ENCODE peak calls at places on chromosomes 1 and 21, in ten cellular contexts. One of them, this sample, is unnamed.

GRCh38 chr1:94982403-94982802 is 55.5 kb upstream of the CNN3 start:
- DNase-seq in stimulated activated CD8-positive, alpha-beta memory T cell treated with anti-CD3 and anti-CD28 coated beads, Interleukin-4, amount 100 ng/mL, for 1 hour: no peak
- DNase-seq in AG04450: no peak
- DNase-seq in stimulated activated CD4-positive, alpha-beta T cell treated with anti-CD3 and anti-CD28 coated beads, TNF-alpha, amount 100 ng/mL, for 4 hours: no peak
- DNase-seq in neural crest cell: no peak
- DNase-seq in NCI-H1092: no peak
- DNase-seq in heart right ventricle: no peak
- DNase-seq in NCI-H2029: no peak
- DNase-seq in RPMI8226: no peak
- DNase-seq in DMS153: no peak
- DNase-seq in this sample: no peak

GRCh38 chr1:6141601-6142000 is 38.5 kb downstream of the CHD5 start:
- DNase-seq in stimulated activated CD8-positive, alpha-beta memory T cell treated with anti-CD3 and anti-CD28 coated beads, Interleukin-4, amount 100 ng/mL, for 1 hour: no peak
- DNase-seq in AG04450: no peak
- DNase-seq in stimulated activated CD4-positive, alpha-beta T cell treated with anti-CD3 and anti-CD28 coated beads, TNF-alpha, amount 100 ng/mL, for 4 hours: no peak
- DNase-seq in neural crest cell: no peak
- DNase-seq in NCI-H1092: no peak
- DNase-seq in heart right ventricle: no peak
- DNase-seq in NCI-H2029: no peak
- DNase-seq in RPMI8226: peak
- DNase-seq in DMS153: peak
- DNase-seq in this sample: no peak

GRCh38 chr1:224697888-224698450 is 81.9 kb downstream of the CNIH3 start:
- DNase-seq in stimulated activated CD8-positive, alpha-beta memory T cell treated with anti-CD3 and anti-CD28 coated beads, Interleukin-4, amount 100 ng/mL, for 1 hour: no peak
- DNase-seq in AG04450: no peak
- DNase-seq in stimulated activated CD4-positive, alpha-beta T cell treated with anti-CD3 and anti-CD28 coated beads, TNF-alpha, amount 100 ng/mL, for 4 hours: no peak
- DNase-seq in neural crest cell: no peak
- DNase-seq in NCI-H1092: no peak
- DNase-seq in heart right ventricle: no peak
- DNase-seq in NCI-H2029: no peak
- DNase-seq in RPMI8226: no peak
- DNase-seq in DMS153: no peak
- DNase-seq in this sample: no peak

GRCh38 chr1:204286323-204286714 is 72.5 kb upstream of the GOLT1A start:
- DNase-seq in stimulated activated CD8-positive, alpha-beta memory T cell treated with anti-CD3 and anti-CD28 coated beads, Interleukin-4, amount 100 ng/mL, for 1 hour: no peak
- DNase-seq in AG04450: no peak
- DNase-seq in stimulated activated CD4-positive, alpha-beta T cell treated with anti-CD3 and anti-CD28 coated beads, TNF-alpha, amount 100 ng/mL, for 4 hours: no peak
- DNase-seq in neural crest cell: no peak
- DNase-seq in NCI-H1092: no peak
- DNase-seq in heart right ventricle: no peak
- DNase-seq in NCI-H2029: peak
- DNase-seq in RPMI8226: peak
- DNase-seq in DMS153: peak
- DNase-seq in this sample: no peak

GRCh38 chr1:104294259-104294658 is 544.6 kb downstream of the AMY1C start:
- DNase-seq in stimulated activated CD8-positive, alpha-beta memory T cell treated with anti-CD3 and anti-CD28 coated beads, Interleukin-4, amount 100 ng/mL, for 1 hour: no peak
- DNase-seq in AG04450: no peak
- DNase-seq in stimulated activated CD4-positive, alpha-beta T cell treated with anti-CD3 and anti-CD28 coated beads, TNF-alpha, amount 100 ng/mL, for 4 hours: no peak
- DNase-seq in neural crest cell: no peak
- DNase-seq in NCI-H1092: no peak
- DNase-seq in heart right ventricle: no peak
- DNase-seq in NCI-H2029: no peak
- DNase-seq in RPMI8226: no peak
- DNase-seq in DMS153: peak
- DNase-seq in this sample: peak

GRCh38 chr1:56024155-56024554 is 555.2 kb downstream of the PLPP3 start:
- DNase-seq in stimulated activated CD8-positive, alpha-beta memory T cell treated with anti-CD3 and anti-CD28 coated beads, Interleukin-4, amount 100 ng/mL, for 1 hour: no peak
- DNase-seq in AG04450: no peak
- DNase-seq in stimulated activated CD4-positive, alpha-beta T cell treated with anti-CD3 and anti-CD28 coated beads, TNF-alpha, amount 100 ng/mL, for 4 hours: no peak
- DNase-seq in neural crest cell: no peak
- DNase-seq in NCI-H1092: no peak
- DNase-seq in heart right ventricle: no peak
- DNase-seq in NCI-H2029: no peak
- DNase-seq in RPMI8226: no peak
- DNase-seq in DMS153: no peak
- DNase-seq in this sample: no peak

GRCh38 chr1:24955161-24955560 is 25.1 kb upstream of the RUNX3 start:
- DNase-seq in stimulated activated CD8-positive, alpha-beta memory T cell treated with anti-CD3 and anti-CD28 coated beads, Interleukin-4, amount 100 ng/mL, for 1 hour: no peak
- DNase-seq in AG04450: peak
- DNase-seq in stimulated activated CD4-positive, alpha-beta T cell treated with anti-CD3 and anti-CD28 coated beads, TNF-alpha, amount 100 ng/mL, for 4 hours: no peak
- DNase-seq in neural crest cell: no peak
- DNase-seq in NCI-H1092: no peak
- DNase-seq in heart right ventricle: no peak
- DNase-seq in NCI-H2029: no peak
- DNase-seq in RPMI8226: no peak
- DNase-seq in DMS153: no peak
- DNase-seq in this sample: no peak

GRCh38 chr1:12447301-12447700 is 170.7 kb downstream of the DHRS3 start:
- DNase-seq in stimulated activated CD8-positive, alpha-beta memory T cell treated with anti-CD3 and anti-CD28 coated beads, Interleukin-4, amount 100 ng/mL, for 1 hour: no peak
- DNase-seq in AG04450: no peak
- DNase-seq in stimulated activated CD4-positive, alpha-beta T cell treated with anti-CD3 and anti-CD28 coated beads, TNF-alpha, amount 100 ng/mL, for 4 hours: no peak
- DNase-seq in neural crest cell: no peak
- DNase-seq in NCI-H1092: no peak
- DNase-seq in heart right ventricle: no peak
- DNase-seq in NCI-H2029: no peak
- DNase-seq in RPMI8226: no peak
- DNase-seq in DMS153: no peak
- DNase-seq in this sample: no peak

GRCh38 chr1:154884868-154885706 is 15.0 kb upstream of the KCNN3 start:
- DNase-seq in stimulated activated CD8-positive, alpha-beta memory T cell treated with anti-CD3 and anti-CD28 coated beads, Interleukin-4, amount 100 ng/mL, for 1 hour: no peak
- DNase-seq in AG04450: no peak
- DNase-seq in stimulated activated CD4-positive, alpha-beta T cell treated with anti-CD3 and anti-CD28 coated beads, TNF-alpha, amount 100 ng/mL, for 4 hours: no peak
- DNase-seq in neural crest cell: no peak
- DNase-seq in NCI-H1092: no peak
- DNase-seq in heart right ventricle: no peak
- DNase-seq in NCI-H2029: peak
- DNase-seq in RPMI8226: no peak
- DNase-seq in DMS153: peak
- DNase-seq in this sample: no peak

GRCh38 chr1:84253891-84254290 is 47.6 kb upstream of the SAMD13 start:
- DNase-seq in stimulated activated CD8-positive, alpha-beta memory T cell treated with anti-CD3 and anti-CD28 coated beads, Interleukin-4, amount 100 ng/mL, for 1 hour: no peak
- DNase-seq in AG04450: peak
- DNase-seq in stimulated activated CD4-positive, alpha-beta T cell treated with anti-CD3 and anti-CD28 coated beads, TNF-alpha, amount 100 ng/mL, for 4 hours: no peak
- DNase-seq in neural crest cell: no peak
- DNase-seq in NCI-H1092: no peak
- DNase-seq in heart right ventricle: peak
- DNase-seq in NCI-H2029: peak
- DNase-seq in RPMI8226: no peak
- DNase-seq in DMS153: peak
- DNase-seq in this sample: no peak

GRCh38 chr21:45140346-45140940 is 66.1 kb downstream of the ADARB1 start:
- DNase-seq in stimulated activated CD8-positive, alpha-beta memory T cell treated with anti-CD3 and anti-CD28 coated beads, Interleukin-4, amount 100 ng/mL, for 1 hour: no peak
- DNase-seq in AG04450: peak
- DNase-seq in stimulated activated CD4-positive, alpha-beta T cell treated with anti-CD3 and anti-CD28 coated beads, TNF-alpha, amount 100 ng/mL, for 4 hours: no peak
- DNase-seq in neural crest cell: peak
- DNase-seq in NCI-H1092: peak
- DNase-seq in heart right ventricle: peak
- DNase-seq in NCI-H2029: peak
- DNase-seq in RPMI8226: peak
- DNase-seq in DMS153: peak
- DNase-seq in this sample: peak

GRCh38 chr1:203161175-203161574 is 14.5 kb downstream of the MYBPH start:
- DNase-seq in stimulated activated CD8-positive, alpha-beta memory T cell treated with anti-CD3 and anti-CD28 coated beads, Interleukin-4, amount 100 ng/mL, for 1 hour: no peak
- DNase-seq in AG04450: no peak
- DNase-seq in stimulated activated CD4-positive, alpha-beta T cell treated with anti-CD3 and anti-CD28 coated beads, TNF-alpha, amount 100 ng/mL, for 4 hours: no peak
- DNase-seq in neural crest cell: no peak
- DNase-seq in NCI-H1092: no peak
- DNase-seq in heart right ventricle: no peak
- DNase-seq in NCI-H2029: no peak
- DNase-seq in RPMI8226: no peak
- DNase-seq in DMS153: no peak
- DNase-seq in this sample: no peak

GRCh38 chr1:61727544-61727943 is 2.6 kb upstream of the TM2D1 start:
- DNase-seq in stimulated activated CD8-positive, alpha-beta memory T cell treated with anti-CD3 and anti-CD28 coated beads, Interleukin-4, amount 100 ng/mL, for 1 hour: no peak
- DNase-seq in AG04450: no peak
- DNase-seq in stimulated activated CD4-positive, alpha-beta T cell treated with anti-CD3 and anti-CD28 coated beads, TNF-alpha, amount 100 ng/mL, for 4 hours: no peak
- DNase-seq in neural crest cell: no peak
- DNase-seq in NCI-H1092: no peak
- DNase-seq in heart right ventricle: no peak
- DNase-seq in NCI-H2029: no peak
- DNase-seq in RPMI8226: no peak
- DNase-seq in DMS153: no peak
- DNase-seq in this sample: no peak

GRCh38 chr21:43278359-43278758 is 109.6 kb downstream of the CRYAA start:
- DNase-seq in stimulated activated CD8-positive, alpha-beta memory T cell treated with anti-CD3 and anti-CD28 coated beads, Interleukin-4, amount 100 ng/mL, for 1 hour: no peak
- DNase-seq in AG04450: no peak
- DNase-seq in stimulated activated CD4-positive, alpha-beta T cell treated with anti-CD3 and anti-CD28 coated beads, TNF-alpha, amount 100 ng/mL, for 4 hours: no peak
- DNase-seq in neural crest cell: no peak
- DNase-seq in NCI-H1092: no peak
- DNase-seq in heart right ventricle: no peak
- DNase-seq in NCI-H2029: no peak
- DNase-seq in RPMI8226: no peak
- DNase-seq in DMS153: no peak
- DNase-seq in this sample: no peak

GRCh38 chr21:33266784-33267135 is 593 bp downstream of the IL10RB start:
- DNase-seq in stimulated activated CD8-positive, alpha-beta memory T cell treated with anti-CD3 and anti-CD28 coated beads, Interleukin-4, amount 100 ng/mL, for 1 hour: no peak
- DNase-seq in AG04450: no peak
- DNase-seq in stimulated activated CD4-positive, alpha-beta T cell treated with anti-CD3 and anti-CD28 coated beads, TNF-alpha, amount 100 ng/mL, for 4 hours: no peak
- DNase-seq in neural crest cell: no peak
- DNase-seq in NCI-H1092: no peak
- DNase-seq in heart right ventricle: no peak
- DNase-seq in NCI-H2029: no peak
- DNase-seq in RPMI8226: peak
- DNase-seq in DMS153: no peak
- DNase-seq in this sample: no peak

GRCh38 chr1:9866836-9867235 is 43.1 kb upstream of the CLSTN1 start:
- DNase-seq in stimulated activated CD8-positive, alpha-beta memory T cell treated with anti-CD3 and anti-CD28 coated beads, Interleukin-4, amount 100 ng/mL, for 1 hour: no peak
- DNase-seq in AG04450: no peak
- DNase-seq in stimulated activated CD4-positive, alpha-beta T cell treated with anti-CD3 and anti-CD28 coated beads, TNF-alpha, amount 100 ng/mL, for 4 hours: no peak
- DNase-seq in neural crest cell: no peak
- DNase-seq in NCI-H1092: no peak
- DNase-seq in heart right ventricle: no peak
- DNase-seq in NCI-H2029: no peak
- DNase-seq in RPMI8226: no peak
- DNase-seq in DMS153: no peak
- DNase-seq in this sample: no peak

GRCh38 chr1:9242338-9242969 is 7.9 kb downstream of the H6PD start:
- DNase-seq in stimulated activated CD8-positive, alpha-beta memory T cell treated with anti-CD3 and anti-CD28 coated beads, Interleukin-4, amount 100 ng/mL, for 1 hour: no peak
- DNase-seq in AG04450: no peak
- DNase-seq in stimulated activated CD4-positive, alpha-beta T cell treated with anti-CD3 and anti-CD28 coated beads, TNF-alpha, amount 100 ng/mL, for 4 hours: no peak
- DNase-seq in neural crest cell: no peak
- DNase-seq in NCI-H1092: no peak
- DNase-seq in heart right ventricle: peak
- DNase-seq in NCI-H2029: no peak
- DNase-seq in RPMI8226: no peak
- DNase-seq in DMS153: no peak
- DNase-seq in this sample: no peak

GRCh38 chr1:54409156-54410142 is 3.3 kb upstream of the SSBP3 start:
- DNase-seq in stimulated activated CD8-positive, alpha-beta memory T cell treated with anti-CD3 and anti-CD28 coated beads, Interleukin-4, amount 100 ng/mL, for 1 hour: no peak
- DNase-seq in AG04450: no peak
- DNase-seq in stimulated activated CD4-positive, alpha-beta T cell treated with anti-CD3 and anti-CD28 coated beads, TNF-alpha, amount 100 ng/mL, for 4 hours: no peak
- DNase-seq in neural crest cell: no peak
- DNase-seq in NCI-H1092: no peak
- DNase-seq in heart right ventricle: no peak
- DNase-seq in NCI-H2029: no peak
- DNase-seq in RPMI8226: peak
- DNase-seq in DMS153: peak
- DNase-seq in this sample: no peak

GRCh38 chr1:33763406-33763805 is 100.5 kb upstream of the HMGB4 start:
- DNase-seq in stimulated activated CD8-positive, alpha-beta memory T cell treated with anti-CD3 and anti-CD28 coated beads, Interleukin-4, amount 100 ng/mL, for 1 hour: no peak
- DNase-seq in AG04450: peak
- DNase-seq in stimulated activated CD4-positive, alpha-beta T cell treated with anti-CD3 and anti-CD28 coated beads, TNF-alpha, amount 100 ng/mL, for 4 hours: no peak
- DNase-seq in neural crest cell: no peak
- DNase-seq in NCI-H1092: no peak
- DNase-seq in heart right ventricle: no peak
- DNase-seq in NCI-H2029: no peak
- DNase-seq in RPMI8226: no peak
- DNase-seq in DMS153: no peak
- DNase-seq in this sample: no peak

GRCh38 chr1:6180215-6180577 is at the start of gene CHD5:
- DNase-seq in stimulated activated CD8-positive, alpha-beta memory T cell treated with anti-CD3 and anti-CD28 coated beads, Interleukin-4, amount 100 ng/mL, for 1 hour: no peak
- DNase-seq in AG04450: no peak
- DNase-seq in stimulated activated CD4-positive, alpha-beta T cell treated with anti-CD3 and anti-CD28 coated beads, TNF-alpha, amount 100 ng/mL, for 4 hours: no peak
- DNase-seq in neural crest cell: no peak
- DNase-seq in NCI-H1092: peak
- DNase-seq in heart right ventricle: no peak
- DNase-seq in NCI-H2029: no peak
- DNase-seq in RPMI8226: no peak
- DNase-seq in DMS153: no peak
- DNase-seq in this sample: peak

GRCh38 chr1:54474500-54475235 is 68.5 kb upstream of the SSBP3 start:
- DNase-seq in stimulated activated CD8-positive, alpha-beta memory T cell treated with anti-CD3 and anti-CD28 coated beads, Interleukin-4, amount 100 ng/mL, for 1 hour: no peak
- DNase-seq in AG04450: no peak
- DNase-seq in stimulated activated CD4-positive, alpha-beta T cell treated with anti-CD3 and anti-CD28 coated beads, TNF-alpha, amount 100 ng/mL, for 4 hours: no peak
- DNase-seq in neural crest cell: peak
- DNase-seq in NCI-H1092: no peak
- DNase-seq in heart right ventricle: peak
- DNase-seq in NCI-H2029: no peak
- DNase-seq in RPMI8226: no peak
- DNase-seq in DMS153: no peak
- DNase-seq in this sample: no peak

GRCh38 chr1:24362982-24363614 is 43.9 kb downstream of the GRHL3 start:
- DNase-seq in stimulated activated CD8-positive, alpha-beta memory T cell treated with anti-CD3 and anti-CD28 coated beads, Interleukin-4, amount 100 ng/mL, for 1 hour: no peak
- DNase-seq in AG04450: peak
- DNase-seq in stimulated activated CD4-positive, alpha-beta T cell treated with anti-CD3 and anti-CD28 coated beads, TNF-alpha, amount 100 ng/mL, for 4 hours: no peak
- DNase-seq in neural crest cell: no peak
- DNase-seq in NCI-H1092: no peak
- DNase-seq in heart right ventricle: no peak
- DNase-seq in NCI-H2029: no peak
- DNase-seq in RPMI8226: no peak
- DNase-seq in DMS153: no peak
- DNase-seq in this sample: no peak

GRCh38 chr21:43764576-43765495 is 11.3 kb downstream of the CSTB start:
- DNase-seq in stimulated activated CD8-positive, alpha-beta memory T cell treated with anti-CD3 and anti-CD28 coated beads, Interleukin-4, amount 100 ng/mL, for 1 hour: no peak
- DNase-seq in AG04450: no peak
- DNase-seq in stimulated activated CD4-positive, alpha-beta T cell treated with anti-CD3 and anti-CD28 coated beads, TNF-alpha, amount 100 ng/mL, for 4 hours: no peak
- DNase-seq in neural crest cell: no peak
- DNase-seq in NCI-H1092: no peak
- DNase-seq in heart right ventricle: no peak
- DNase-seq in NCI-H2029: no peak
- DNase-seq in RPMI8226: no peak
- DNase-seq in DMS153: no peak
- DNase-seq in this sample: no peak

This sample was measured in NCI-H1436.